ENCODE peak calls at places on chromosomes 11 and 22, in seven cellular contexts. O is spleen, J is HepG2, Q is upper lobe of left lung, V is sigmoid colon, T is stomach, A is GM12891. C is an unnamed sample.

GRCh38 chr11:109308551-109308950 is 113.4 kb upstream of the C11orf87 start:
- DNase-seq in O (no peak), J (no peak), Q (no peak), V (no peak), T (no peak), A (no peak), C (no peak)

GRCh38 chr11:64000026-64000739 is 13.9 kb downstream of the OTUB1 start:
- DNase-seq in O (peak; percentile 94), J (no peak), Q (peak; percentile 95), V (peak; percentile 87), T (peak; percentile 80), A (peak; percentile 97), C (peak; percentile 90)

GRCh38 chr11:9982127-9982795 is 311.8 kb downstream of the SBF2 start:
- DNase-seq in O (no peak), J (no peak), Q (no peak), V (no peak), T (no peak), A (no peak), C (no peak)

GRCh38 chr11:74460481-74461154 is 6.7 kb downstream of the KCNE3 start:
- DNase-seq in O (no peak), J (no peak), Q (no peak), V (no peak), T (no peak), A (no peak), C (peak; percentile 17)

GRCh38 chr11:73273246-73273890 is 1.2 kb downstream of the P2RY6 start:
- DNase-seq in O (no peak), J (no peak), Q (no peak), V (peak; percentile 56), T (peak; percentile 15), A (no peak), C (no peak)

GRCh38 chr11:58618215-58618614 is 4.2 kb upstream of the CNTF start:
- DNase-seq in O (no peak), J (peak; percentile 21), Q (no peak), V (no peak), T (no peak), A (no peak), C (peak; percentile 24)

GRCh38 chr11:123580557-123581275 is 73.7 kb downstream of the SCN3B start:
- DNase-seq in O (peak; percentile 92), J (peak; percentile 33), Q (peak; percentile 87), V (no peak), T (peak; percentile 84), A (peak; percentile 91), C (peak; percentile 89)

GRCh38 chr11:82980292-82980691 is 78.8 kb downstream of the DDIAS start:
- DNase-seq in O (no peak), J (no peak), Q (no peak), V (no peak), T (no peak), A (no peak), C (no peak)

GRCh38 chr11:46102843-46103242 is 18.4 kb downstream of the PHF21A start:
- DNase-seq in O (no peak), J (no peak), Q (no peak), V (no peak), T (no peak), A (no peak), C (no peak)

GRCh38 chr11:102837151-102837550 is 6.3 kb downstream of the MMP3 start:
- DNase-seq in O (no peak), J (no peak), Q (no peak), V (no peak), T (no peak), A (no peak), C (no peak)

DNA sequence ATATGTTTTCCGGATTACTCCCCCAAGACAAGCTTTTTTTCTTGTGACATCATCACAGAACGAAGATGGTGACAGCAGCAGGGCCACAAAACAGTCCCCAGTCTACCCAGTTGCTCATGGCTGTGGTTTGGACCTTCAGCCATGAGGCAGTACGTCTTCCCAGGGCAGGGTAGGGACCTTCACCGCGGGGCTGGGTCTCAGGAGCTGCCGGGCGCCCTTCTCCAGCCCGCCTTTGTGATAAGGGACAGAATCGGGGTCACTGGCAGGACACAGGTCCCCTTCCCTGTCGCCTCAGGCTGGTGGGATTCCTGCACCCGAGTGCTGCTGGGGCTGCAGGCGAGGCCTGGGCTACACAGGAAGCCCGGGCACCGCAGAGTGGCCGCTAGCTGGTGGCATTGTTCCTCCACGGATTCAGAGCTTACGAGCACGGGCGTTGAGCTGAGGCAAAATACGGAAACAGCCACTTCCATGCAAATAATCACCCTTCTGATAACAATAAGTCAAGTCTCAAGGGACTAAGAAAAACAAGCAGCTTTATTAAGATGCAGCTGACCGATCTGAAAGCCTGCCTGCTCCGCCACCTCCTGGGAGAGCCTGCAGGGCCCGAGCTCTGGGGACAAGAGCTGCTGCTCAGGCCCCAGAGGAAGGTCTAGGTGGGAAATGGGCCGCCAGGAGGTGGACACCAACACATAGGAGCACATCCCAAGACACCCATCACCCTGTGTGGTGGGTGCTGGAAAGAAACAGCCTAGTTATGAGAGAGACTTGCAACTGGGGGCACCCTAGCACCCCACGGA is 12.3 kb downstream of the TBX1 start:
- DNase-seq in O (peak; percentile 86), J (no peak), Q (peak; percentile 78), V (no peak), T (peak; percentile 51), A (no peak), C (no peak)
- TF ChIP-seq POLR2AphosphoS5 in O (peak; percentile 57), J (no peak), Q (no peak), V (no peak), T (no peak), A (no peak), C (no peak)

GRCh38 chr11:62449451-62449851 is 30.6 kb downstream of the SCGB1A1 start:
- DNase-seq in O (no peak), J (no peak), Q (no peak), V (no peak), T (peak; percentile 39), A (no peak), C (no peak)
- TF ChIP-seq POLR2AphosphoS5 in O (no peak), J (no peak), Q (no peak), V (no peak), T (no peak), A (no peak), C (no peak)

DNA sequence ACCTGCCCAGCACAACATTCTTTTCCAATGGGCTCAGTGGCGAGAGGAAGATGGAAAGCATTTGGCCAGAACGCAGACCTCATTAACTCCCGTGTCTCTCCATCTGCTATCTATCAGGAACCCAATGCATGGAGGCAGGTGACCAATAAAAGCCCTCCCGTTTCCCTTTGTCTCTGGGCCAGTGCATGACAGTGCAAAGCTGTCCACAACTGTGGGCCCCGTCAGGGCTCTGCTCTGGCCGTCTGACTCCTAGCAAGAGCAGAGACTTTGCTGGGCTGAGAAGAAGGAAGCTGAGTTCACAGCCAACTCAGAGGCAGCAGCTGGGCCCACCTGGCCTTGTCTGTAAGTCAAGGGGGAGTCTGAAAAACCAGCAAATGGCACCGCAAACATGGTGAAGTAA is 177.8 kb downstream of the TENM4 start:
- DNase-seq in O (no peak), J (no peak), Q (no peak), V (peak; percentile 90), T (peak; percentile 30), A (no peak), C (no peak)
- TF ChIP-seq POLR2AphosphoS5 in O (no peak), J (no peak), Q (no peak), V (no peak), T (no peak), A (no peak), C (no peak)

DNA sequence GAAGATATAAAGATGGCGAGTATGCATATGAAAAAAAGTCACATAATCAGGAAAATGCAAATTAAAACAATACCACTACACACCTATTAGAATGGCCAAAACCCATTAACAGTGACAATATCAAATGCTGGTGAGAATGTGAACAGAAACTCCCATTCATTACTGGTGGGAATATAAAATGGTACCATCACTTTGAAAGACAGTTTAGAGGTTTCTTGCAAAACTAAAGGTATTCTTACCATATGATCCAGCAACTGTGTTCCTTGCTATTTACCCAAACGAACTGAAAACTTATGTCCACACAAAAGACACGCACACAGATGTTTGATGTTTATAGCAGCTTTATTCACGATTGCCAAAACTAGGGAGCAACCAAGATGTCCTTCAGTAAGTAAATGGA is 7.4 kb downstream of the PICALM start:
- DNase-seq in O (no peak), J (no peak), Q (no peak), V (no peak), T (no peak), A (no peak), C (no peak)
- TF ChIP-seq POLR2AphosphoS5 in O (no peak), J (no peak), Q (no peak), V (no peak), T (no peak), A (no peak), C (no peak)

GRCh38 chr11:76824083-76824939 is 36.4 kb upstream of the ACER3 start:
- DNase-seq in O (no peak), J (no peak), Q (no peak), V (no peak), T (no peak), A (no peak), C (peak; percentile 10)
- TF ChIP-seq POLR2AphosphoS5 in O (peak; percentile 57), J (no peak), Q (peak; percentile 48), V (no peak), T (no peak), A (no peak), C (no peak)